ENCODE peak calls at places on chromosomes 3 and 15, in six cellular contexts. One of them, this sample, is unnamed. For H3K4me1, the result is how much of the 10 kb centered on the place peaks cover.

GRCh38 chr3:170357920-170358854 is 672 bp downstream of the SKIL start:
- DNase-seq in cardiac muscle cell: peak
- DNase-seq in HCT116: no peak
- DNase-seq in OCI-LY7: peak
- DNase-seq in kidney: peak
- DNase-seq in body of pancreas: peak
- DNase-seq in this sample: peak

GRCh38 chr3:196754215-196754937 is 14.7 kb downstream of the PAK2 start:
- DNase-seq in cardiac muscle cell: peak
- DNase-seq in OCI-LY7: no peak
- DNase-seq in kidney: no peak
- DNase-seq in HCT116: no peak
- DNase-seq in body of pancreas: peak
- DNase-seq in this sample: no peak

GRCh38 chr3:73637042-73637441 is 12.3 kb upstream of the PDZRN3 start:
- DNase-seq in OCI-LY7: no peak
- DNase-seq in body of pancreas: no peak
- DNase-seq in cardiac muscle cell: no peak
- DNase-seq in kidney: no peak
- DNase-seq in HCT116: no peak
- DNase-seq in this sample: no peak

GRCh38 chr3:32454731-32455608 is 47.7 kb downstream of the CMTM6 start:
- DNase-seq in OCI-LY7: no peak
- DNase-seq in body of pancreas: no peak
- DNase-seq in cardiac muscle cell: no peak
- DNase-seq in HCT116: no peak
- DNase-seq in kidney: no peak
- DNase-seq in this sample: no peak

GRCh38 chr3:177835008-177835407 is 637.7 kb upstream of the TBL1XR1 start:
- DNase-seq in body of pancreas: no peak
- DNase-seq in kidney: no peak
- DNase-seq in cardiac muscle cell: peak
- DNase-seq in HCT116: peak
- DNase-seq in OCI-LY7: no peak
- DNase-seq in this sample: peak

GRCh38 chr3:136772709-136773108 is 20.5 kb upstream of the STAG1 start:
- DNase-seq in body of pancreas: no peak
- DNase-seq in HCT116: no peak
- DNase-seq in cardiac muscle cell: no peak
- DNase-seq in kidney: no peak
- DNase-seq in OCI-LY7: no peak
- DNase-seq in this sample: no peak

GRCh38 chr3:71849674-71850073 is 64.7 kb upstream of the PROK2 start:
- DNase-seq in kidney: no peak
- DNase-seq in OCI-LY7: no peak
- DNase-seq in HCT116: no peak
- DNase-seq in cardiac muscle cell: no peak
- DNase-seq in body of pancreas: no peak
- DNase-seq in this sample: peak

GRCh38 chr3:74066456-74066855 is 441.7 kb upstream of the PDZRN3 start:
- DNase-seq in cardiac muscle cell: no peak
- DNase-seq in HCT116: no peak
- DNase-seq in kidney: no peak
- DNase-seq in body of pancreas: no peak
- DNase-seq in OCI-LY7: no peak
- DNase-seq in this sample: no peak

GRCh38 chr3:59802045-59802444 is 752.2 kb upstream of the CFAP20DC start:
- DNase-seq in body of pancreas: no peak
- DNase-seq in cardiac muscle cell: no peak
- DNase-seq in OCI-LY7: no peak
- DNase-seq in kidney: no peak
- DNase-seq in HCT116: no peak
- DNase-seq in this sample: no peak

GRCh38 chr15:40282870-40283614 is at the start of gene ANKRD63:
- DNase-seq in HCT116: no peak
- DNase-seq in body of pancreas: no peak
- DNase-seq in kidney: no peak
- DNase-seq in cardiac muscle cell: no peak
- DNase-seq in OCI-LY7: no peak
- DNase-seq in this sample: no peak

GRCh38 chr3:66712210-66712609 is 211.4 kb upstream of the LRIG1 start:
- DNase-seq in cardiac muscle cell: no peak
- DNase-seq in body of pancreas: no peak
- DNase-seq in HCT116: no peak
- DNase-seq in kidney: no peak
- DNase-seq in OCI-LY7: no peak
- DNase-seq in this sample: peak

DNA sequence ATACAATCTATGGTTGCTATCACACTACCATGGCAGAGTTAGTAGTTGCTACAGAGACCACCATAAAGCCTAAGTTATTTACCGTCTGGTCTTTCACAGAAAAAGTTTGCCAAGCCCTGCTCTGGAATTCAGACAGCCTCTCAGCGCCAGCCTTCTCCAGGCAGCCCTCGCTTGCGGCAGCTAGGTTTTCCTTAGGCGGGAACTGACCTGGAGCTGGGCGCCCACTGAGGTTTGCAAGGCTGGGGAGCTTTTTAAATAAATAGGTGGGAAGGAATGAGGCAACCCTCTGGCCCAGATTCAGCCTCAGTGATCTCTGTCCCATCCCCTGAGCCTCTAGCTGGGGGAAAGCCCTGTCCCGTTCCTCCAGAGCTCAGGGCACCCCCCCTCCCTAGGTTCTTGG is 1.2 kb downstream of the CTSH start:
- DNase-seq in kidney: no peak
- DNase-seq in body of pancreas: no peak
- DNase-seq in cardiac muscle cell: no peak
- DNase-seq in HCT116: no peak
- DNase-seq in OCI-LY7: no peak
- DNase-seq in this sample: no peak
- H3K27ac ChIP-seq in kidney: peak
- H3K27ac ChIP-seq in body of pancreas: no peak
- H3K27ac ChIP-seq in cardiac muscle cell: no peak
- H3K27ac ChIP-seq in HCT116: no peak
- H3K27ac ChIP-seq in OCI-LY7: no peak
- H3K27ac ChIP-seq in this sample: no peak

DNA sequence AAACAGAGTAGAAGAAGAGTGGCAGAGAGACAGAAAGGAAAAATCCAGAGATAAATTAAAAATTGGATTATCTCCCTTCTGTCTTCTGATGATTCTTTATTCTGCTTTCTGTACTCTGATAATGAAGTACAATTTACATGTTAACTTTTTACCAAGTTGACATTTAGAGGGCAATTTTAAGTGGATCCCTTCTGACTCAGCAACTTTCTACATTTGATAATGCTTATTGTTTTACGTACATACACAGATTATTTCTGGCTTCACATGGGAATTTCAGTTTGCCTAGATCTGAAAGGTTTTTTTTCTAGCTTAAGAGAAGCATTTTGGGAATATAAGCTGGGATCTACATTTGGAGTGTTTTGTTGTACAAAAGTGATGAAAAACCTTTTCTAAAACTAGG is 491.3 kb downstream of the OTOL1 start:
- DNase-seq in kidney: no peak
- DNase-seq in cardiac muscle cell: no peak
- DNase-seq in HCT116: no peak
- DNase-seq in body of pancreas: no peak
- DNase-seq in OCI-LY7: no peak
- DNase-seq in this sample: no peak
- TF ChIP-seq CTCF in kidney: no peak
- TF ChIP-seq CTCF in cardiac muscle cell: no peak
- TF ChIP-seq CTCF in HCT116: no peak
- TF ChIP-seq CTCF in body of pancreas: no peak
- TF ChIP-seq CTCF in OCI-LY7: no peak
- TF ChIP-seq CTCF in this sample: no peak

GRCh38 chr3:108071394-108071793 is 19.4 kb downstream of the CD47 start:
- DNase-seq in cardiac muscle cell: no peak
- DNase-seq in kidney: no peak
- DNase-seq in OCI-LY7: no peak
- DNase-seq in body of pancreas: no peak
- DNase-seq in HCT116: no peak
- DNase-seq in this sample: no peak
- H3K4me1 ChIP-seq in cardiac muscle cell: under half
- H3K4me1 ChIP-seq in kidney: under half
- H3K4me1 ChIP-seq in OCI-LY7: under half
- H3K4me1 ChIP-seq in body of pancreas: under half
- H3K4me1 ChIP-seq in HCT116: under half
- H3K4me1 ChIP-seq in this sample: under half

GRCh38 chr3:10356461-10356897 is 35.6 kb upstream of the SEC13 start:
- DNase-seq in kidney: no peak
- DNase-seq in OCI-LY7: peak
- DNase-seq in HCT116: no peak
- DNase-seq in body of pancreas: no peak
- DNase-seq in cardiac muscle cell: no peak
- DNase-seq in this sample: peak
- H3K27ac ChIP-seq in kidney: no peak
- H3K27ac ChIP-seq in OCI-LY7: peak
- H3K27ac ChIP-seq in HCT116: no peak
- H3K27ac ChIP-seq in body of pancreas: no peak
- H3K27ac ChIP-seq in cardiac muscle cell: no peak
- H3K27ac ChIP-seq in this sample: no peak

DNA sequence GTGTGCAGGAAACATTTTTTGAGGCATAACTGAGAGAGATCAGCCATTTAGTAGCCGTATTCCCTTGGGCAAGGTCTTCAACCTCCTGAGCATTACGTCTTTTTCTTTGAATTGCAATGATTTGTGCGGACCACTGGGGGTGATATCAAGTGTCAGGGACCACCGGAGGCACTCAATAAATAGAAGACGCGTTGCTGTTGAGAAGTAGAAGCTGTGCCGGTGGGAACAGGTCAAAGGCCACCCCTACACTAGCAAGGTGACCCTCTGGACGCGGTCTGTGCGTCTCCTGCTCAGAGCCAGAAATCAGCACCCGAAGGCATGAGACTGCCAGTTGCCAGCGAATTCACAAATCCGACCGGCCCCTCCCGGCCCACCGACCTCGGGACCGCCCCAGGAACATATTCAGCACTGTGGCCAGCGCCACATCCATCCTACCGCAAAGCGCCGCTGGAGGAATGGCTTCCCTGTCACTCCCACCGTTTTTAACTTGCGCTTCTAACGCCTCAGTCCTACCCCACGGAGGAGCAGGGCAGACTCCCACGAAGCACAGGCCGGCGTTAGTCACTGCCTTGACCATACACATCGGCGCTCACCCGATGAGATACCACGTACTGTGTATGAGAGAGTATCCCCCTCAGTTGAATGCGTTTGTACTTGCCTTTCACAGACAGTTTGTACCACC is 1.4 kb upstream of the GHSR start:
- DNase-seq in HCT116: no peak
- DNase-seq in OCI-LY7: no peak
- DNase-seq in body of pancreas: peak
- DNase-seq in cardiac muscle cell: peak
- DNase-seq in kidney: peak
- DNase-seq in this sample: no peak
- TF ChIP-seq CTCF in HCT116: no peak
- TF ChIP-seq CTCF in OCI-LY7: no peak
- TF ChIP-seq CTCF in body of pancreas: no peak
- TF ChIP-seq CTCF in cardiac muscle cell: no peak
- TF ChIP-seq CTCF in kidney: no peak
- TF ChIP-seq CTCF in this sample: peak

GRCh38 chr3:186965141-186965879 is 35.0 kb downstream of the ST6GAL1 start:
- DNase-seq in cardiac muscle cell: peak
- DNase-seq in HCT116: no peak
- DNase-seq in kidney: no peak
- DNase-seq in OCI-LY7: no peak
- DNase-seq in body of pancreas: no peak
- DNase-seq in this sample: no peak

GRCh38 chr3:186966406-186966805 is 36.1 kb downstream of the ST6GAL1 start:
- DNase-seq in body of pancreas: no peak
- DNase-seq in HCT116: no peak
- DNase-seq in kidney: no peak
- DNase-seq in OCI-LY7: no peak
- DNase-seq in cardiac muscle cell: no peak
- DNase-seq in this sample: no peak

GRCh38 chr3:186964629-186965028 is 34.3 kb downstream of the ST6GAL1 start:
- DNase-seq in kidney: no peak
- DNase-seq in HCT116: no peak
- DNase-seq in OCI-LY7: no peak
- DNase-seq in cardiac muscle cell: no peak
- DNase-seq in body of pancreas: no peak
- DNase-seq in this sample: no peak

GRCh38 chr3:186969607-186970006 is 39.3 kb downstream of the ST6GAL1 start:
- DNase-seq in OCI-LY7: no peak
- DNase-seq in body of pancreas: no peak
- DNase-seq in HCT116: no peak
- DNase-seq in kidney: no peak
- DNase-seq in cardiac muscle cell: no peak
- DNase-seq in this sample: no peak

DNA sequence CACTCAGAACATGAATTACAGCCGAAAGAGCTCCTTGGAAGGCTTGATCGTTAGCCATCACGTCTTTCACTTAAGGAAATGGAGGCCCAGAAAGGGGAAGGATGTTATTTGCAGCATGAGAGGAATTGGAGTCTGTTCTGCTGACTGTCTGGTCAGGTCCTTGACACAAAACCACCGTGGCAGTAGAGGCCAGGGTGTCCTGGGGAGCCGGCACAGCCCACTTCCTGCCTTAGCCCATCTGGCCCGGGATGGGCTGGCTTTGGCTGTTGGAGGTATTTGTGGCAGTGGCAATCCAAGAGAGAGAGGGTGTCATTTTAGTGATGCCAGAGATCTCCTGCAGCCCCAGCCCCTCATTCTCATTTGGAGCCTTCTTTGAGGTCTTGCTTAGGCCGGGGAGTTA is 37.4 kb downstream of the ST6GAL1 start:
- DNase-seq in cardiac muscle cell: no peak
- DNase-seq in OCI-LY7: no peak
- DNase-seq in kidney: no peak
- DNase-seq in HCT116: no peak
- DNase-seq in body of pancreas: peak
- DNase-seq in this sample: no peak
- H3K4me1 ChIP-seq in cardiac muscle cell: under half
- H3K4me1 ChIP-seq in OCI-LY7: under half
- H3K4me1 ChIP-seq in kidney: under half
- H3K4me1 ChIP-seq in HCT116: under half
- H3K4me1 ChIP-seq in body of pancreas: under half
- H3K4me1 ChIP-seq in this sample: under half

GRCh38 chr3:21830541-21830940 is 79.5 kb upstream of the ZNF385D start:
- DNase-seq in HCT116: no peak
- DNase-seq in OCI-LY7: no peak
- DNase-seq in cardiac muscle cell: no peak
- DNase-seq in kidney: no peak
- DNase-seq in body of pancreas: no peak
- DNase-seq in this sample: no peak
- H3K27ac ChIP-seq in HCT116: no peak
- H3K27ac ChIP-seq in OCI-LY7: no peak
- H3K27ac ChIP-seq in cardiac muscle cell: no peak
- H3K27ac ChIP-seq in kidney: no peak
- H3K27ac ChIP-seq in body of pancreas: no peak
- H3K27ac ChIP-seq in this sample: no peak

GRCh38 chr15:82647045-82647834 is at the start of gene CPEB1:
- DNase-seq in cardiac muscle cell: peak
- DNase-seq in HCT116: no peak
- DNase-seq in OCI-LY7: no peak
- DNase-seq in body of pancreas: peak
- DNase-seq in kidney: peak
- DNase-seq in this sample: no peak
- TF ChIP-seq CTCF in cardiac muscle cell: peak
- TF ChIP-seq CTCF in HCT116: no peak
- TF ChIP-seq CTCF in OCI-LY7: no peak
- TF ChIP-seq CTCF in body of pancreas: no peak
- TF ChIP-seq CTCF in kidney: no peak
- TF ChIP-seq CTCF in this sample: no peak

This sample was measured in foreskin keratinocyte.